ENCODE peak calls at places on chromosome 10, in ten cellular contexts. One of them, this sample, is unnamed. For H3K4me1, the result is how much of the 10 kb centered on the place peaks cover.

GRCh38 chr10:48535416-48536225 is 69.3 kb downstream of the ARHGAP22 start:
- DNase-seq in H9: peak
- DNase-seq in effector memory CD4-positive, alpha-beta T cell: no peak
- DNase-seq in lower lobe of right lung: no peak
- DNase-seq in astrocyte: no peak
- DNase-seq in cardiac muscle cell: no peak
- DNase-seq in IMR-90: no peak
- DNase-seq in psoas muscle: no peak
- DNase-seq in endothelial cell of umbilical vein: no peak
- DNase-seq in kidney: no peak
- DNase-seq in this sample: no peak

GRCh38 chr10:43251664-43252165 is 15.2 kb downstream of the RASGEF1A start:
- DNase-seq in H9: peak
- DNase-seq in effector memory CD4-positive, alpha-beta T cell: no peak
- DNase-seq in lower lobe of right lung: no peak
- DNase-seq in astrocyte: no peak
- DNase-seq in cardiac muscle cell: no peak
- DNase-seq in IMR-90: no peak
- DNase-seq in psoas muscle: no peak
- DNase-seq in endothelial cell of umbilical vein: no peak
- DNase-seq in kidney: peak
- DNase-seq in this sample: no peak

GRCh38 chr10:114822771-114823463 is 1.3 kb downstream of the FHIP2A start:
- DNase-seq in H9: no peak
- DNase-seq in effector memory CD4-positive, alpha-beta T cell: no peak
- DNase-seq in lower lobe of right lung: no peak
- DNase-seq in astrocyte: peak
- DNase-seq in cardiac muscle cell: peak
- DNase-seq in IMR-90: peak
- DNase-seq in psoas muscle: no peak
- DNase-seq in endothelial cell of umbilical vein: peak
- DNase-seq in kidney: no peak
- DNase-seq in this sample: peak

GRCh38 chr10:131429942-131430341 is 118.4 kb upstream of the TCERG1L start:
- DNase-seq in H9: no peak
- DNase-seq in effector memory CD4-positive, alpha-beta T cell: no peak
- DNase-seq in lower lobe of right lung: no peak
- DNase-seq in astrocyte: no peak
- DNase-seq in cardiac muscle cell: no peak
- DNase-seq in IMR-90: no peak
- DNase-seq in psoas muscle: no peak
- DNase-seq in endothelial cell of umbilical vein: no peak
- DNase-seq in kidney: peak
- DNase-seq in this sample: no peak

GRCh38 chr10:79178614-79179403 is 110.0 kb downstream of the ZMIZ1 start:
- DNase-seq in H9: no peak
- DNase-seq in effector memory CD4-positive, alpha-beta T cell: no peak
- DNase-seq in lower lobe of right lung: no peak
- DNase-seq in astrocyte: peak
- DNase-seq in cardiac muscle cell: peak
- DNase-seq in IMR-90: peak
- DNase-seq in psoas muscle: no peak
- DNase-seq in endothelial cell of umbilical vein: peak
- DNase-seq in kidney: peak
- DNase-seq in this sample: no peak

GRCh38 chr10:131710142-131710861 is 190.5 kb upstream of the PPP2R2D start:
- DNase-seq in H9: peak
- DNase-seq in effector memory CD4-positive, alpha-beta T cell: no peak
- DNase-seq in lower lobe of right lung: no peak
- DNase-seq in astrocyte: no peak
- DNase-seq in cardiac muscle cell: no peak
- DNase-seq in IMR-90: no peak
- DNase-seq in psoas muscle: no peak
- DNase-seq in endothelial cell of umbilical vein: no peak
- DNase-seq in kidney: no peak
- DNase-seq in this sample: no peak

GRCh38 chr10:24446739-24447138 is 237.8 kb downstream of the KIAA1217 start:
- DNase-seq in H9: no peak
- DNase-seq in effector memory CD4-positive, alpha-beta T cell: no peak
- DNase-seq in lower lobe of right lung: no peak
- DNase-seq in astrocyte: peak
- DNase-seq in cardiac muscle cell: peak
- DNase-seq in IMR-90: peak
- DNase-seq in psoas muscle: no peak
- DNase-seq in endothelial cell of umbilical vein: no peak
- DNase-seq in kidney: no peak
- DNase-seq in this sample: peak

GRCh38 chr10:113006656-113007342 is 56.8 kb downstream of the TCF7L2 start:
- DNase-seq in H9: no peak
- DNase-seq in effector memory CD4-positive, alpha-beta T cell: no peak
- DNase-seq in lower lobe of right lung: no peak
- DNase-seq in astrocyte: no peak
- DNase-seq in cardiac muscle cell: no peak
- DNase-seq in IMR-90: no peak
- DNase-seq in psoas muscle: no peak
- DNase-seq in endothelial cell of umbilical vein: no peak
- DNase-seq in kidney: no peak
- DNase-seq in this sample: no peak

GRCh38 chr10:82813856-82814255 is 938.9 kb downstream of the NRG3 start:
- DNase-seq in H9: no peak
- DNase-seq in effector memory CD4-positive, alpha-beta T cell: no peak
- DNase-seq in lower lobe of right lung: no peak
- DNase-seq in astrocyte: peak
- DNase-seq in cardiac muscle cell: no peak
- DNase-seq in IMR-90: no peak
- DNase-seq in psoas muscle: no peak
- DNase-seq in endothelial cell of umbilical vein: peak
- DNase-seq in kidney: no peak
- DNase-seq in this sample: peak

GRCh38 chr10:118723467-118723866 is 31.3 kb downstream of the CACUL1 start:
- DNase-seq in H9: no peak
- DNase-seq in effector memory CD4-positive, alpha-beta T cell: no peak
- DNase-seq in lower lobe of right lung: no peak
- DNase-seq in astrocyte: peak
- DNase-seq in cardiac muscle cell: peak
- DNase-seq in IMR-90: peak
- DNase-seq in psoas muscle: no peak
- DNase-seq in endothelial cell of umbilical vein: peak
- DNase-seq in kidney: no peak
- DNase-seq in this sample: peak

GRCh38 chr10:84548869-84549268 is 220.5 kb downstream of the CCSER2 start:
- DNase-seq in H9: peak
- DNase-seq in effector memory CD4-positive, alpha-beta T cell: no peak
- DNase-seq in lower lobe of right lung: no peak
- DNase-seq in astrocyte: no peak
- DNase-seq in cardiac muscle cell: no peak
- DNase-seq in IMR-90: no peak
- DNase-seq in psoas muscle: no peak
- DNase-seq in endothelial cell of umbilical vein: no peak
- DNase-seq in kidney: no peak
- DNase-seq in this sample: no peak

GRCh38 chr10:115572740-115573455 is 479.7 kb downstream of the ATRNL1 start:
- DNase-seq in H9: peak
- DNase-seq in effector memory CD4-positive, alpha-beta T cell: no peak
- DNase-seq in lower lobe of right lung: no peak
- DNase-seq in astrocyte: no peak
- DNase-seq in cardiac muscle cell: peak
- DNase-seq in IMR-90: no peak
- DNase-seq in psoas muscle: no peak
- DNase-seq in endothelial cell of umbilical vein: no peak
- DNase-seq in kidney: no peak
- DNase-seq in this sample: peak

DNA sequence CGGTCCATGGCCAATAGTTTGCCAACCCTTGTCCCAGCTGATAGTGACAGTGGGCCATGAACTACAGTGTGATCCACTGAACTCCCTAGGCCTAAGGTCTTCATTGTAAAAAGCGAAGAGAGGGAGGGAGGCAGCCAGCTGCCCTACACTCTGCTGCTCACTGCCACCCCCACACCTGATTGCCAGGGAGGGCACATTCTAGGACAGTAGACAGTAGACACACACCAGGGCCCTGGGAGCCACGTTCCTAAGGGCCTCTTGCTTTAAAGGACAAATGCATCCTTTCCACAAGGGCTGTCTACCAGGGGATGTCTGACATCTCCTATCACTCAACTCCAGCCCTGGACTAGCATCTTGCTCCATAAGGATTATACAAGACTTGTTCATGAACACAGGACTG is 122.2 kb downstream of the DLG5 start:
- DNase-seq in H9: no peak
- DNase-seq in effector memory CD4-positive, alpha-beta T cell: no peak
- DNase-seq in lower lobe of right lung: peak
- DNase-seq in astrocyte: no peak
- DNase-seq in cardiac muscle cell: no peak
- DNase-seq in IMR-90: no peak
- DNase-seq in psoas muscle: no peak
- DNase-seq in endothelial cell of umbilical vein: no peak
- DNase-seq in kidney: no peak
- DNase-seq in this sample: no peak
- H3K4me1 ChIP-seq in H9: under half
- H3K4me1 ChIP-seq in effector memory CD4-positive, alpha-beta T cell: under half
- H3K4me1 ChIP-seq in lower lobe of right lung: under half
- H3K4me1 ChIP-seq in astrocyte: under half
- H3K4me1 ChIP-seq in cardiac muscle cell: under half
- H3K4me1 ChIP-seq in IMR-90: under half
- H3K4me1 ChIP-seq in psoas muscle: under half
- H3K4me1 ChIP-seq in endothelial cell of umbilical vein: under half
- H3K4me1 ChIP-seq in kidney: under half
- H3K4me1 ChIP-seq in this sample: under half

DNA sequence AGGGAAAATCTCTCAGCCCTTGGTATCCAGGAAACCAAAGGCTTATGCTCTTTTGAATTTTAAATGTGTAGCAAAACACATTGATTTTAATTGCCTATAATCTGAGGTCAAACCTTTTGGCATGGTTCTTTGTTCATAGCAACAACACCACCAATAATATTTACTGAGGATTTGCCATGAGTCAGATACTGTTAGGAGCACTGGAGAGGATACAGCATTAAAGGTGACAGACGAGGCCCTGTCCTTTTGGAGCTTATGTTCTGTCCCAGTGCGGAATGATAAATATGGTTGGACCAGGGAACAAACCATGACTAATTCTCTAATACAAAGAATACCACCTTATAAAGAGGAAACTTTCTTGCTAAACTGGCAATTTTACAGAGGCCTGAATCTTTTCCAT is 176.6 kb downstream of the CTNNA3 start:
- DNase-seq in H9: no peak
- DNase-seq in effector memory CD4-positive, alpha-beta T cell: no peak
- DNase-seq in lower lobe of right lung: no peak
- DNase-seq in astrocyte: no peak
- DNase-seq in cardiac muscle cell: no peak
- DNase-seq in IMR-90: no peak
- DNase-seq in psoas muscle: no peak
- DNase-seq in endothelial cell of umbilical vein: no peak
- DNase-seq in kidney: no peak
- DNase-seq in this sample: no peak
- H3K4me1 ChIP-seq in H9: under half
- H3K4me1 ChIP-seq in effector memory CD4-positive, alpha-beta T cell: under half
- H3K4me1 ChIP-seq in lower lobe of right lung: under half
- H3K4me1 ChIP-seq in astrocyte: under half
- H3K4me1 ChIP-seq in cardiac muscle cell: under half
- H3K4me1 ChIP-seq in IMR-90: under half
- H3K4me1 ChIP-seq in psoas muscle: under half
- H3K4me1 ChIP-seq in endothelial cell of umbilical vein: under half
- H3K4me1 ChIP-seq in kidney: under half
- H3K4me1 ChIP-seq in this sample: under half

DNA sequence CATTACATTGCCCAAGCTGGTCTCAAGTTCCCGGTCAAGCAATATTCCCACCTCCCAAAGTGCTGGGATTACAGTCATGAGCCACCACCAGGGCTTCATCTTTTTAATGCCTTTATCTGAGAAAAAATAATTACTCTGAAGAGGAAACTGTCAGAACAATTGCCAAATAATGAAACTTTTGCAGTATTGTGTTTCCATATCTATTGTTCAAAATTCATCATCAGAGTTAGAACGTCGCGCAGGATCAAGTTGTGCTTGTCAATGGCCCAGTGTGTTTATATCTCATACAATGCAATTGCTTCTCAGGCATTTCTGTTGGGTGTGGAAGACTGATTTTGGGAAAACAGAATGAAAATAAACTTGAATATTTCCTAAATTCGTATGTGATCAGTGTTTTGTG is 143.1 kb downstream of the ARID5B start:
- DNase-seq in H9: no peak
- DNase-seq in effector memory CD4-positive, alpha-beta T cell: no peak
- DNase-seq in lower lobe of right lung: no peak
- DNase-seq in astrocyte: no peak
- DNase-seq in cardiac muscle cell: no peak
- DNase-seq in IMR-90: no peak
- DNase-seq in psoas muscle: no peak
- DNase-seq in endothelial cell of umbilical vein: peak
- DNase-seq in kidney: no peak
- DNase-seq in this sample: no peak
- H3K4me1 ChIP-seq in H9: under half
- H3K4me1 ChIP-seq in effector memory CD4-positive, alpha-beta T cell: under half
- H3K4me1 ChIP-seq in lower lobe of right lung: under half
- H3K4me1 ChIP-seq in astrocyte: half or more
- H3K4me1 ChIP-seq in cardiac muscle cell: under half
- H3K4me1 ChIP-seq in IMR-90: under half
- H3K4me1 ChIP-seq in psoas muscle: under half
- H3K4me1 ChIP-seq in endothelial cell of umbilical vein: under half
- H3K4me1 ChIP-seq in kidney: under half
- H3K4me1 ChIP-seq in this sample: half or more

GRCh38 chr10:80496555-80497172 is 41.0 kb upstream of the SH2D4B start:
- DNase-seq in H9: no peak
- DNase-seq in effector memory CD4-positive, alpha-beta T cell: no peak
- DNase-seq in lower lobe of right lung: no peak
- DNase-seq in astrocyte: no peak
- DNase-seq in cardiac muscle cell: no peak
- DNase-seq in IMR-90: no peak
- DNase-seq in psoas muscle: no peak
- DNase-seq in endothelial cell of umbilical vein: no peak
- DNase-seq in kidney: no peak
- DNase-seq in this sample: no peak

GRCh38 chr10:80498833-80499671 is 38.6 kb upstream of the SH2D4B start:
- DNase-seq in H9: peak
- DNase-seq in effector memory CD4-positive, alpha-beta T cell: peak
- DNase-seq in lower lobe of right lung: peak
- DNase-seq in astrocyte: peak
- DNase-seq in cardiac muscle cell: peak
- DNase-seq in IMR-90: peak
- DNase-seq in psoas muscle: peak
- DNase-seq in endothelial cell of umbilical vein: peak
- DNase-seq in kidney: peak
- DNase-seq in this sample: peak

GRCh38 chr10:80498039-80498832 is 39.5 kb upstream of the SH2D4B start:
- DNase-seq in H9: no peak
- DNase-seq in effector memory CD4-positive, alpha-beta T cell: no peak
- DNase-seq in lower lobe of right lung: no peak
- DNase-seq in astrocyte: no peak
- DNase-seq in cardiac muscle cell: no peak
- DNase-seq in IMR-90: no peak
- DNase-seq in psoas muscle: no peak
- DNase-seq in endothelial cell of umbilical vein: peak
- DNase-seq in kidney: no peak
- DNase-seq in this sample: no peak

GRCh38 chr10:80500572-80501380 is 36.9 kb upstream of the SH2D4B start:
- DNase-seq in H9: peak
- DNase-seq in effector memory CD4-positive, alpha-beta T cell: no peak
- DNase-seq in lower lobe of right lung: no peak
- DNase-seq in astrocyte: no peak
- DNase-seq in cardiac muscle cell: peak
- DNase-seq in IMR-90: no peak
- DNase-seq in psoas muscle: peak
- DNase-seq in endothelial cell of umbilical vein: no peak
- DNase-seq in kidney: no peak
- DNase-seq in this sample: no peak

GRCh38 chr10:80497187-80498038 is 40.3 kb upstream of the SH2D4B start:
- DNase-seq in H9: no peak
- DNase-seq in effector memory CD4-positive, alpha-beta T cell: no peak
- DNase-seq in lower lobe of right lung: peak
- DNase-seq in astrocyte: peak
- DNase-seq in cardiac muscle cell: peak
- DNase-seq in IMR-90: peak
- DNase-seq in psoas muscle: peak
- DNase-seq in endothelial cell of umbilical vein: peak
- DNase-seq in kidney: no peak
- DNase-seq in this sample: peak
- H3K4me1 ChIP-seq in H9: under half
- H3K4me1 ChIP-seq in effector memory CD4-positive, alpha-beta T cell: half or more
- H3K4me1 ChIP-seq in lower lobe of right lung: half or more
- H3K4me1 ChIP-seq in astrocyte: half or more
- H3K4me1 ChIP-seq in cardiac muscle cell: under half
- H3K4me1 ChIP-seq in IMR-90: under half
- H3K4me1 ChIP-seq in psoas muscle: half or more
- H3K4me1 ChIP-seq in endothelial cell of umbilical vein: half or more
- H3K4me1 ChIP-seq in kidney: half or more
- H3K4me1 ChIP-seq in this sample: half or more